ENCODE peak calls at places on chromosomes 3 and 15, in four cellular contexts. N is GM12878, R is HepG2, H is H1. B is an unnamed sample. For H3K4me1, the result is how much of the 10 kb centered on the place peaks cover.

GRCh38 chr3:45597166-45597565 is 2.6 kb downstream of the LIMD1 start:
- DNase-seq in R (no peak), N (no peak), H (no peak), B (no peak)

GRCh38 chr3:135844381-135844780 is 121.1 kb upstream of the PPP2R3A start:
- DNase-seq in R (no peak), N (no peak), H (no peak), B (no peak)

GRCh38 chr3:94548581-94549316 is 485.9 kb downstream of the NSUN3 start:
- DNase-seq in H (no peak), N (no peak), R (no peak), B (no peak)

GRCh38 chr15:40931300-40932142 is 2.4 kb downstream of the DLL4 start:
- DNase-seq in H (no peak), R (no peak), N (no peak), B (no peak)

GRCh38 chr3:143182861-143183667 is 63.5 kb downstream of the CHST2 start:
- DNase-seq in R (no peak), H (no peak), N (no peak), B (no peak)

GRCh38 chr3:185317674-185318073 is 45.3 kb upstream of the MAP3K13 start:
- DNase-seq in H (no peak), N (no peak), R (peak), B (no peak)

GRCh38 chr3:54989023-54989380 is 61.1 kb upstream of the LRTM1 start:
- DNase-seq in R (no peak), H (no peak), N (no peak), B (no peak)

GRCh38 chr3:18153571-18154173 is 271.5 kb downstream of the SATB1 start:
- DNase-seq in H (no peak), R (no peak), N (no peak), B (no peak)

GRCh38 chr15:51390932-51391432 is 49.5 kb downstream of the GLDN start:
- DNase-seq in R (no peak), H (no peak), N (no peak), B (peak)

GRCh38 chr3:71681224-71681668 is 44.0 kb downstream of the EIF4E3 start:
- DNase-seq in R (peak), N (no peak), H (no peak), B (peak)

GRCh38 chr3:181690769-181691168 is 21.0 kb upstream of the SOX2 start:
- DNase-seq in N (no peak), R (no peak), H (no peak), B (no peak)

GRCh38 chr3:53231532-53232511 is 24.0 kb downstream of the TKT start:
- DNase-seq in R (no peak), H (no peak), N (no peak), B (no peak)

GRCh38 chr3:3664916-3665315 is 134.3 kb upstream of the LRRN1 start:
- DNase-seq in H (no peak), N (no peak), R (no peak), B (no peak)

GRCh38 chr15:37028609-37029287 is 71.6 kb downstream of the MEIS2 start:
- DNase-seq in H (no peak), N (no peak), R (no peak), B (no peak)

GRCh38 chr3:127735767-127736693 is 63.3 kb downstream of the ABTB1 start:
- DNase-seq in R (no peak), H (no peak), N (peak), B (no peak)

GRCh38 chr3:13308406-13308805 is 111.7 kb downstream of the NUP210 start:
- DNase-seq in H (peak), N (no peak), R (peak), B (peak)

GRCh38 chr3:129398803-129399144 is 29.7 kb downstream of the EFCAB12 start:
- DNase-seq in N (no peak), H (no peak), R (no peak), B (no peak)

GRCh38 chr3:129402210-129402609 is 26.2 kb downstream of the EFCAB12 start:
- DNase-seq in N (no peak), H (no peak), R (no peak), B (no peak)

GRCh38 chr3:129399895-129400357 is 28.5 kb downstream of the EFCAB12 start:
- DNase-seq in N (no peak), H (no peak), R (no peak), B (no peak)

GRCh38 chr3:129402616-129403015 is 25.8 kb downstream of the EFCAB12 start:
- DNase-seq in H (no peak), R (no peak), N (no peak), B (no peak)

DNA sequence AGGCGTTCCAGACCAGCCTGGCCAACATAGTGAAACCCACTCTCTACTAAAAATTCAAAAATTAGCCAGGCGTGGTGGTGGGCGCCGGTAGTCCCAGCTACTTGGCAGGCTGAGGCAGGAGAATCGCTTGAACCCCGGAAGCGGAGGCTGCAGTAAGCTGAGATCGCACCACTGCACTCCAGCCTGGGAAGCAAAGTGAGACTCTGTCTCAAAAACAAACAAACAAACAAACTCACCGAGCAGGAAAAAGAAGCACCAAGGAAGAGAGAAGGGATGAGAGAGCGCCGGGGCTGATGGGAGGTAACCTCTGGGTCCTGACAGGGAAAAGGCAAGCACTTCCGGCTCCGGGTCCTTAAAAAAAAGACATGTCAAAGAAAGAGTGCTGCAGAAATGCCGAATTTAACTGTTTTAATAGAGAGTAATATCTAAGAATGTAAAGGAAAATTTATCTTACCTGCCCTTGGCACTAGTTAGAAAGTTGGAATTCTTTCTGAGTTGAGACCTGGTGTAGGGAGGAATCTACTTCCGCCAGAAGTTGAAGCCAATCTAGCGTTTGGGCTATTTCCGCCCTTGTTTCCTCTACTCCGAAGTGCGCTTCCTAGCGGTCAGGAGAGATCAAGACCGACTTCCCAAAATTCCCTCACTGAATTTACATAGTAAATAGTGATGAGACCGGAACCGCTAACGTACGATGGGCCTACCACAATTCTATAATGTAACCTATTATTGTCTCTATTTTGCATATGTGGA is 29.1 kb downstream of the EFCAB12 start:
- DNase-seq in R (peak), H (peak), N (peak), B (peak)
- TF ChIP-seq SUZ12 in R (no peak), H (no peak), N (no peak), B (no peak)

GRCh38 chr3:101849714-101850326 is 506 bp downstream of the NFKBIZ start:
- DNase-seq in N (no peak), H (no peak), R (no peak), B (peak)
- H3K9ac ChIP-seq in N (peak), H (peak), R (peak), B (peak)

GRCh38 chr3:42022355-42022754 is 60.5 kb upstream of the ULK4 start:
- DNase-seq in R (no peak), N (no peak), H (no peak), B (no peak)
- H3K4me1 ChIP-seq in R (half or more), N (under half), H (under half), B (under half)

DNA sequence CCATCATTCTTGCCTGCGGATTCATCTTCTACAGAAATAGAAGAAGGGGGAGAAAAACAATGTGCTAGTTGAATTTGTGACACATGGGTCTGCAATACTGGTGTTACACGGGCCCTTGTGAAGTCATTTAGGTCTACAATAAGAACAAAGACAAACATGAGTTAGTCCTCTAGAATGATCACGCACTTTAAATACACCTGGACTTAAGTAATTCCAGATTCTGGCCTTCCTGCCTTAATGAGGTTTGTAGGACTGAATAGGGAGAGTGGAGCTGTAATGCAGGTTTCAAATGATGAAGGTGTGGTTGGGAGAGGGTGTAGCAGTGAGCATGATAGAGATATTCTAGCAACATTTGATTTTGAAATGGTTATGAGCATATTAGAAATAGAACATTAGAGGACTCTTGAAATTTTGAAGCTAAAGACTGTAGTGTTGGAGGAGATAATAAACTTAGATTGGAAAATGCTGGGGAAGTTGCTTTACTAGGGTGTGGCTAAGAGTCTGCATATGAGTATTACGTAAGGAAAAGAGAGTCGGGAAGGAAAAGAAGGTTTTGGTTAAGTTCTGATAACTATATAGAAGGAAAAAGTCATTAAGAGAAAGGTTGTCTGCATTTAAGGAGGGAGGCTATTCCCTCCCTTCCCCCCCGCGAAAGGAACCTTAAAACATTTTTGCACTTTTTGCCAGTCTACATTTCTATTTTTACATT is 612 bp downstream of the EIF2A start:
- DNase-seq in H (no peak), R (no peak), N (no peak), B (no peak)
- TF ChIP-seq SUZ12 in H (no peak), R (no peak), N (no peak), B (no peak)